ENCODE peak calls at places on chromosomes 1 and 21, in nine cellular contexts. One of them, this sample, is unnamed.

GRCh38 chr1:147545133-147545532 is 3.8 kb downstream of the BCL9 start:
- DNase-seq in activated gamma-delta T cell treated with Interleukin-2 at 50 U/mL for 16 hours: peak; percentile 86
- DNase-seq in kidney: peak; percentile 87
- DNase-seq in NCI-H510A treated with DMSO at 0.1 percent for 48 hours: peak; percentile 23
- DNase-seq in foreskin melanocyte: no peak
- DNase-seq in body of pancreas: peak; percentile 39
- DNase-seq in activated CD4-positive, alpha-beta T cell treated with anti-CD3 and anti-CD28 coated beads for 1 hour: peak; percentile 72
- DNase-seq in stimulated activated CD8-positive, alpha-beta memory T cell treated with anti-CD3 and anti-CD28 coated beads, Interleukin-4, amount 100 ng/mL, for 4 hours: peak; percentile 73
- DNase-seq in iPS-NIHi11: peak; percentile 32
- DNase-seq in this sample: peak; percentile 70

GRCh38 chr1:43532716-43533115 is 2.0 kb downstream of the PTPRF start:
- DNase-seq in kidney: no peak
- DNase-seq in body of pancreas: no peak
- DNase-seq in NCI-H510A treated with DMSO at 0.1 percent for 48 hours: no peak
- DNase-seq in activated gamma-delta T cell treated with Interleukin-2 at 50 U/mL for 16 hours: no peak
- DNase-seq in iPS-NIHi11: no peak
- DNase-seq in activated CD4-positive, alpha-beta T cell treated with anti-CD3 and anti-CD28 coated beads for 1 hour: no peak
- DNase-seq in foreskin melanocyte: no peak
- DNase-seq in stimulated activated CD8-positive, alpha-beta memory T cell treated with anti-CD3 and anti-CD28 coated beads, Interleukin-4, amount 100 ng/mL, for 4 hours: no peak
- DNase-seq in this sample: no peak

GRCh38 chr1:10900265-10900651 is 103.8 kb upstream of the CASZ1 start:
- DNase-seq in stimulated activated CD8-positive, alpha-beta memory T cell treated with anti-CD3 and anti-CD28 coated beads, Interleukin-4, amount 100 ng/mL, for 4 hours: no peak
- DNase-seq in activated CD4-positive, alpha-beta T cell treated with anti-CD3 and anti-CD28 coated beads for 1 hour: no peak
- DNase-seq in body of pancreas: no peak
- DNase-seq in activated gamma-delta T cell treated with Interleukin-2 at 50 U/mL for 16 hours: no peak
- DNase-seq in kidney: peak; percentile 39
- DNase-seq in iPS-NIHi11: peak; percentile 11
- DNase-seq in foreskin melanocyte: no peak
- DNase-seq in NCI-H510A treated with DMSO at 0.1 percent for 48 hours: no peak
- DNase-seq in this sample: no peak

GRCh38 chr1:51926171-51926812 is 47.8 kb upstream of the NRDC start:
- DNase-seq in kidney: no peak
- DNase-seq in foreskin melanocyte: peak; percentile 29
- DNase-seq in activated gamma-delta T cell treated with Interleukin-2 at 50 U/mL for 16 hours: no peak
- DNase-seq in stimulated activated CD8-positive, alpha-beta memory T cell treated with anti-CD3 and anti-CD28 coated beads, Interleukin-4, amount 100 ng/mL, for 4 hours: no peak
- DNase-seq in activated CD4-positive, alpha-beta T cell treated with anti-CD3 and anti-CD28 coated beads for 1 hour: no peak
- DNase-seq in iPS-NIHi11: peak; percentile 34
- DNase-seq in body of pancreas: no peak
- DNase-seq in NCI-H510A treated with DMSO at 0.1 percent for 48 hours: no peak
- DNase-seq in this sample: peak; percentile 38

GRCh38 chr1:32291145-32291707 is 657 bp upstream of the HDAC1 start:
- DNase-seq in activated CD4-positive, alpha-beta T cell treated with anti-CD3 and anti-CD28 coated beads for 1 hour: no peak
- DNase-seq in kidney: no peak
- DNase-seq in stimulated activated CD8-positive, alpha-beta memory T cell treated with anti-CD3 and anti-CD28 coated beads, Interleukin-4, amount 100 ng/mL, for 4 hours: no peak
- DNase-seq in body of pancreas: no peak
- DNase-seq in NCI-H510A treated with DMSO at 0.1 percent for 48 hours: no peak
- DNase-seq in iPS-NIHi11: no peak
- DNase-seq in activated gamma-delta T cell treated with Interleukin-2 at 50 U/mL for 16 hours: no peak
- DNase-seq in foreskin melanocyte: no peak
- DNase-seq in this sample: no peak

GRCh38 chr1:66349277-66349676 is 184.7 kb upstream of the SGIP1 start:
- DNase-seq in kidney: no peak
- DNase-seq in body of pancreas: no peak
- DNase-seq in foreskin melanocyte: no peak
- DNase-seq in iPS-NIHi11: no peak
- DNase-seq in activated gamma-delta T cell treated with Interleukin-2 at 50 U/mL for 16 hours: no peak
- DNase-seq in NCI-H510A treated with DMSO at 0.1 percent for 48 hours: no peak
- DNase-seq in activated CD4-positive, alpha-beta T cell treated with anti-CD3 and anti-CD28 coated beads for 1 hour: no peak
- DNase-seq in stimulated activated CD8-positive, alpha-beta memory T cell treated with anti-CD3 and anti-CD28 coated beads, Interleukin-4, amount 100 ng/mL, for 4 hours: no peak
- DNase-seq in this sample: no peak

GRCh38 chr1:41448831-41449230 is 35.7 kb downstream of the EDN2 start:
- DNase-seq in stimulated activated CD8-positive, alpha-beta memory T cell treated with anti-CD3 and anti-CD28 coated beads, Interleukin-4, amount 100 ng/mL, for 4 hours: no peak
- DNase-seq in iPS-NIHi11: no peak
- DNase-seq in activated gamma-delta T cell treated with Interleukin-2 at 50 U/mL for 16 hours: no peak
- DNase-seq in kidney: no peak
- DNase-seq in activated CD4-positive, alpha-beta T cell treated with anti-CD3 and anti-CD28 coated beads for 1 hour: no peak
- DNase-seq in foreskin melanocyte: no peak
- DNase-seq in body of pancreas: no peak
- DNase-seq in NCI-H510A treated with DMSO at 0.1 percent for 48 hours: peak; percentile 95
- DNase-seq in this sample: no peak

GRCh38 chr1:33349778-33350610 is 29.1 kb upstream of the A3GALT2 start:
- DNase-seq in activated gamma-delta T cell treated with Interleukin-2 at 50 U/mL for 16 hours: peak; percentile 71
- DNase-seq in iPS-NIHi11: peak; percentile 97
- DNase-seq in foreskin melanocyte: peak; percentile 67
- DNase-seq in body of pancreas: peak; percentile 90
- DNase-seq in kidney: peak; percentile 97
- DNase-seq in stimulated activated CD8-positive, alpha-beta memory T cell treated with anti-CD3 and anti-CD28 coated beads, Interleukin-4, amount 100 ng/mL, for 4 hours: peak; percentile 33
- DNase-seq in NCI-H510A treated with DMSO at 0.1 percent for 48 hours: peak; percentile 88
- DNase-seq in activated CD4-positive, alpha-beta T cell treated with anti-CD3 and anti-CD28 coated beads for 1 hour: peak; percentile 66
- DNase-seq in this sample: no peak

GRCh38 chr1:24929091-24929875 is 793 bp downstream of the RUNX3 start:
- DNase-seq in stimulated activated CD8-positive, alpha-beta memory T cell treated with anti-CD3 and anti-CD28 coated beads, Interleukin-4, amount 100 ng/mL, for 4 hours: no peak
- DNase-seq in foreskin melanocyte: peak; percentile 45
- DNase-seq in body of pancreas: no peak
- DNase-seq in activated CD4-positive, alpha-beta T cell treated with anti-CD3 and anti-CD28 coated beads for 1 hour: peak; percentile 39
- DNase-seq in NCI-H510A treated with DMSO at 0.1 percent for 48 hours: no peak
- DNase-seq in activated gamma-delta T cell treated with Interleukin-2 at 50 U/mL for 16 hours: peak; percentile 54
- DNase-seq in kidney: no peak
- DNase-seq in iPS-NIHi11: peak; percentile 66
- DNase-seq in this sample: no peak

GRCh38 chr1:221272940-221273339 is 393.7 kb downstream of the HLX start:
- DNase-seq in stimulated activated CD8-positive, alpha-beta memory T cell treated with anti-CD3 and anti-CD28 coated beads, Interleukin-4, amount 100 ng/mL, for 4 hours: no peak
- DNase-seq in body of pancreas: no peak
- DNase-seq in iPS-NIHi11: no peak
- DNase-seq in activated CD4-positive, alpha-beta T cell treated with anti-CD3 and anti-CD28 coated beads for 1 hour: no peak
- DNase-seq in NCI-H510A treated with DMSO at 0.1 percent for 48 hours: no peak
- DNase-seq in activated gamma-delta T cell treated with Interleukin-2 at 50 U/mL for 16 hours: no peak
- DNase-seq in kidney: no peak
- DNase-seq in foreskin melanocyte: no peak
- DNase-seq in this sample: no peak

GRCh38 chr1:33392639-33393038 is 38.3 kb downstream of the PHC2 start:
- DNase-seq in iPS-NIHi11: peak; percentile 42
- DNase-seq in activated CD4-positive, alpha-beta T cell treated with anti-CD3 and anti-CD28 coated beads for 1 hour: no peak
- DNase-seq in body of pancreas: peak; percentile 21
- DNase-seq in NCI-H510A treated with DMSO at 0.1 percent for 48 hours: no peak
- DNase-seq in kidney: no peak
- DNase-seq in activated gamma-delta T cell treated with Interleukin-2 at 50 U/mL for 16 hours: no peak
- DNase-seq in foreskin melanocyte: no peak
- DNase-seq in stimulated activated CD8-positive, alpha-beta memory T cell treated with anti-CD3 and anti-CD28 coated beads, Interleukin-4, amount 100 ng/mL, for 4 hours: no peak
- DNase-seq in this sample: no peak

GRCh38 chr21:40546657-40547056 is 300.3 kb downstream of the DSCAM start:
- DNase-seq in activated CD4-positive, alpha-beta T cell treated with anti-CD3 and anti-CD28 coated beads for 1 hour: no peak
- DNase-seq in kidney: no peak
- DNase-seq in foreskin melanocyte: no peak
- DNase-seq in stimulated activated CD8-positive, alpha-beta memory T cell treated with anti-CD3 and anti-CD28 coated beads, Interleukin-4, amount 100 ng/mL, for 4 hours: no peak
- DNase-seq in body of pancreas: no peak
- DNase-seq in activated gamma-delta T cell treated with Interleukin-2 at 50 U/mL for 16 hours: no peak
- DNase-seq in NCI-H510A treated with DMSO at 0.1 percent for 48 hours: no peak
- DNase-seq in iPS-NIHi11: no peak
- DNase-seq in this sample: no peak

GRCh38 chr1:118145736-118146135 is 39.3 kb downstream of the SPAG17 start:
- DNase-seq in iPS-NIHi11: no peak
- DNase-seq in activated CD4-positive, alpha-beta T cell treated with anti-CD3 and anti-CD28 coated beads for 1 hour: no peak
- DNase-seq in stimulated activated CD8-positive, alpha-beta memory T cell treated with anti-CD3 and anti-CD28 coated beads, Interleukin-4, amount 100 ng/mL, for 4 hours: no peak
- DNase-seq in activated gamma-delta T cell treated with Interleukin-2 at 50 U/mL for 16 hours: no peak
- DNase-seq in foreskin melanocyte: no peak
- DNase-seq in NCI-H510A treated with DMSO at 0.1 percent for 48 hours: no peak
- DNase-seq in kidney: no peak
- DNase-seq in body of pancreas: no peak
- DNase-seq in this sample: no peak

GRCh38 chr1:75129660-75130311 is 4.4 kb upstream of the LHX8 start:
- DNase-seq in NCI-H510A treated with DMSO at 0.1 percent for 48 hours: no peak
- DNase-seq in body of pancreas: no peak
- DNase-seq in activated gamma-delta T cell treated with Interleukin-2 at 50 U/mL for 16 hours: no peak
- DNase-seq in iPS-NIHi11: no peak
- DNase-seq in kidney: no peak
- DNase-seq in stimulated activated CD8-positive, alpha-beta memory T cell treated with anti-CD3 and anti-CD28 coated beads, Interleukin-4, amount 100 ng/mL, for 4 hours: no peak
- DNase-seq in activated CD4-positive, alpha-beta T cell treated with anti-CD3 and anti-CD28 coated beads for 1 hour: no peak
- DNase-seq in foreskin melanocyte: no peak
- DNase-seq in this sample: no peak

GRCh38 chr1:208189716-208190115 is 54.5 kb downstream of the PLXNA2 start:
- DNase-seq in iPS-NIHi11: no peak
- DNase-seq in stimulated activated CD8-positive, alpha-beta memory T cell treated with anti-CD3 and anti-CD28 coated beads, Interleukin-4, amount 100 ng/mL, for 4 hours: no peak
- DNase-seq in body of pancreas: no peak
- DNase-seq in foreskin melanocyte: no peak
- DNase-seq in activated gamma-delta T cell treated with Interleukin-2 at 50 U/mL for 16 hours: no peak
- DNase-seq in kidney: no peak
- DNase-seq in NCI-H510A treated with DMSO at 0.1 percent for 48 hours: no peak
- DNase-seq in activated CD4-positive, alpha-beta T cell treated with anti-CD3 and anti-CD28 coated beads for 1 hour: no peak
- DNase-seq in this sample: no peak

GRCh38 chr1:25623731-25624130 is 7.1 kb downstream of the MAN1C1 start:
- DNase-seq in activated gamma-delta T cell treated with Interleukin-2 at 50 U/mL for 16 hours: no peak
- DNase-seq in foreskin melanocyte: no peak
- DNase-seq in iPS-NIHi11: no peak
- DNase-seq in stimulated activated CD8-positive, alpha-beta memory T cell treated with anti-CD3 and anti-CD28 coated beads, Interleukin-4, amount 100 ng/mL, for 4 hours: no peak
- DNase-seq in activated CD4-positive, alpha-beta T cell treated with anti-CD3 and anti-CD28 coated beads for 1 hour: no peak
- DNase-seq in body of pancreas: no peak
- DNase-seq in NCI-H510A treated with DMSO at 0.1 percent for 48 hours: no peak
- DNase-seq in kidney: no peak
- DNase-seq in this sample: no peak

GRCh38 chr1:152941037-152941700 is 5.8 kb upstream of the SPRR5 start:
- DNase-seq in kidney: no peak
- DNase-seq in activated CD4-positive, alpha-beta T cell treated with anti-CD3 and anti-CD28 coated beads for 1 hour: no peak
- DNase-seq in foreskin melanocyte: no peak
- DNase-seq in stimulated activated CD8-positive, alpha-beta memory T cell treated with anti-CD3 and anti-CD28 coated beads, Interleukin-4, amount 100 ng/mL, for 4 hours: no peak
- DNase-seq in NCI-H510A treated with DMSO at 0.1 percent for 48 hours: no peak
- DNase-seq in activated gamma-delta T cell treated with Interleukin-2 at 50 U/mL for 16 hours: no peak
- DNase-seq in body of pancreas: no peak
- DNase-seq in iPS-NIHi11: no peak
- DNase-seq in this sample: no peak

GRCh38 chr1:115098979-115099692 is 9.8 kb upstream of the TSPAN2 start:
- DNase-seq in activated gamma-delta T cell treated with Interleukin-2 at 50 U/mL for 16 hours: peak; percentile 63
- DNase-seq in NCI-H510A treated with DMSO at 0.1 percent for 48 hours: peak; percentile 71
- DNase-seq in kidney: no peak
- DNase-seq in body of pancreas: peak; percentile 51
- DNase-seq in iPS-NIHi11: no peak
- DNase-seq in stimulated activated CD8-positive, alpha-beta memory T cell treated with anti-CD3 and anti-CD28 coated beads, Interleukin-4, amount 100 ng/mL, for 4 hours: peak; percentile 28
- DNase-seq in foreskin melanocyte: no peak
- DNase-seq in activated CD4-positive, alpha-beta T cell treated with anti-CD3 and anti-CD28 coated beads for 1 hour: peak; percentile 61
- DNase-seq in this sample: no peak

GRCh38 chr1:110309768-110310167 is 29.4 kb upstream of the RBM15 start:
- DNase-seq in NCI-H510A treated with DMSO at 0.1 percent for 48 hours: no peak
- DNase-seq in foreskin melanocyte: peak; percentile 25
- DNase-seq in iPS-NIHi11: no peak
- DNase-seq in activated gamma-delta T cell treated with Interleukin-2 at 50 U/mL for 16 hours: no peak
- DNase-seq in activated CD4-positive, alpha-beta T cell treated with anti-CD3 and anti-CD28 coated beads for 1 hour: no peak
- DNase-seq in stimulated activated CD8-positive, alpha-beta memory T cell treated with anti-CD3 and anti-CD28 coated beads, Interleukin-4, amount 100 ng/mL, for 4 hours: no peak
- DNase-seq in body of pancreas: no peak
- DNase-seq in kidney: no peak
- DNase-seq in this sample: no peak